ENCODE peak calls at places on chromosomes 7 and 10, in ten cellular contexts. I, W, K, L, G, Z, V, P, O and E are unnamed samples.

GRCh38 chr7:112937651-112938390 is 147.6 kb upstream of the TMEM168 start:
- DNase-seq in I (no peak), W (no peak), K (no peak), L (no peak), G (no peak), Z (no peak), V (peak; percentile 20), P (peak; percentile 63), O (no peak), E (no peak)

GRCh38 chr7:140281960-140282359 is 105.2 kb upstream of the KDM7A start:
- DNase-seq in I (no peak), W (no peak), K (no peak), L (no peak), G (no peak), Z (no peak), V (no peak), P (no peak), O (no peak), E (no peak)

GRCh38 chr7:76225379-76225778 is 23.7 kb downstream of the SRRM3 start:
- DNase-seq in I (no peak), W (no peak), K (no peak), L (no peak), G (peak; percentile 3), Z (peak; percentile 50), V (peak; percentile 66), P (peak; percentile 45), O (no peak), E (no peak)

GRCh38 chr7:84497873-84498272 is 303.3 kb upstream of the SEMA3A start:
- DNase-seq in I (no peak), W (no peak), K (no peak), L (no peak), G (no peak), Z (no peak), V (no peak), P (no peak), O (no peak), E (no peak)

GRCh38 chr7:155992107-155992506 is 179.8 kb upstream of the SHH start:
- DNase-seq in I (no peak), W (no peak), K (no peak), L (no peak), G (no peak), Z (no peak), V (no peak), P (no peak), O (no peak), E (no peak)

GRCh38 chr10:85646312-85646711 is 720.3 kb downstream of the GRID1 start:
- DNase-seq in I (no peak), W (no peak), K (peak; percentile 44), L (no peak), G (no peak), Z (no peak), V (no peak), P (peak; percentile 6), O (no peak), E (no peak)

GRCh38 chr10:62594093-62594520 is 210.4 kb upstream of the ADO start:
- DNase-seq in I (peak; percentile 17), W (no peak), K (no peak), L (peak; percentile 31), G (no peak), Z (peak; percentile 80), V (peak; percentile 73), P (peak; percentile 69), O (peak; percentile 47), E (peak; percentile 57)

GRCh38 chr7:4931932-4932331 is 27.1 kb downstream of the MMD2 start:
- DNase-seq in I (peak; percentile 24), W (peak; percentile 86), K (no peak), L (peak; percentile 72), G (no peak), Z (no peak), V (no peak), P (no peak), O (peak; percentile 50), E (peak; percentile 21)

GRCh38 chr7:102728-103127 is 89.6 kb upstream of the FAM20C start:
- DNase-seq in I (no peak), W (no peak), K (no peak), L (no peak), G (no peak), Z (peak; percentile 28), V (peak; percentile 43), P (no peak), O (no peak), E (no peak)

GRCh38 chr7:117220836-117221235 is 102.0 kb downstream of the WNT2 start:
- DNase-seq in I (no peak), W (no peak), K (no peak), L (no peak), G (no peak), Z (no peak), V (no peak), P (no peak), O (no peak), E (no peak)

GRCh38 chr7:155259791-155260497 is 37.7 kb upstream of the INSIG1 start:
- DNase-seq in I (no peak), W (no peak), K (no peak), L (no peak), G (no peak), Z (no peak), V (no peak), P (no peak), O (no peak), E (no peak)

GRCh38 chr7:144048648-144049047 is at the start of gene OR2A5:
- DNase-seq in I (no peak), W (no peak), K (no peak), L (no peak), G (no peak), Z (no peak), V (no peak), P (no peak), O (no peak), E (no peak)

GRCh38 chr10:61262486-61263261 is 190.5 kb downstream of the TMEM26 start:
- DNase-seq in I (no peak), W (no peak), K (peak; percentile 15), L (no peak), G (no peak), Z (no peak), V (peak; percentile 62), P (no peak), O (no peak), E (no peak)

GRCh38 chr10:21195149-21195731 is 298.1 kb upstream of the NEBL start:
- DNase-seq in I (no peak), W (no peak), K (no peak), L (no peak), G (no peak), Z (peak; percentile 33), V (no peak), P (no peak), O (no peak), E (peak; percentile 74)

GRCh38 chr10:126588024-126588423 is 82.5 kb downstream of the C10orf90 start:
- DNase-seq in I (no peak), W (no peak), K (no peak), L (no peak), G (no peak), Z (no peak), V (no peak), P (no peak), O (no peak), E (no peak)

GRCh38 chr7:477626-478220 is 41.9 kb downstream of the PDGFA start:
- DNase-seq in I (no peak), W (peak; percentile 45), K (no peak), L (no peak), G (no peak), Z (no peak), V (no peak), P (no peak), O (no peak), E (no peak)

GRCh38 chr7:11630355-11630754 is 201.6 kb downstream of the THSD7A start:
- DNase-seq in I (no peak), W (no peak), K (no peak), L (no peak), G (no peak), Z (no peak), V (no peak), P (no peak), O (no peak), E (no peak)

GRCh38 chr10:129971381-129972144 is 7.5 kb upstream of the EBF3 start:
- DNase-seq in I (no peak), W (peak; percentile 66), K (no peak), L (no peak), G (no peak), Z (no peak), V (peak; percentile 94), P (peak; percentile 65), O (peak; percentile 76), E (no peak)

GRCh38 chr7:73570521-73570920 is 7.9 kb downstream of the TBL2 start:
- DNase-seq in I (no peak), W (peak; percentile 70), K (no peak), L (no peak), G (no peak), Z (no peak), V (no peak), P (no peak), O (no peak), E (no peak)

GRCh38 chr7:1087952-1088920 is at the start of gene GPER1:
- DNase-seq in I (no peak), W (peak; percentile 86), K (no peak), L (no peak), G (no peak), Z (no peak), V (peak; percentile 88), P (peak; percentile 56), O (peak; percentile 67), E (peak; percentile 60)

GRCh38 chr10:42941245-42941644 is 135.6 kb upstream of the RET start:
- DNase-seq in I (no peak), W (peak; percentile 44), K (no peak), L (no peak), G (no peak), Z (no peak), V (no peak), P (no peak), O (peak; percentile 86), E (no peak)

GRCh38 chr10:104664205-104664604 is 23.1 kb downstream of the SORCS3 start:
- DNase-seq in I (no peak), W (no peak), K (peak; percentile 2), L (no peak), G (no peak), Z (no peak), V (no peak), P (no peak), O (no peak), E (no peak)

GRCh38 chr7:90190995-90191394 is 20.5 kb upstream of the STEAP2 start:
- DNase-seq in I (no peak), W (no peak), K (no peak), L (no peak), G (no peak), Z (no peak), V (no peak), P (no peak), O (no peak), E (no peak)

GRCh38 chr7:30752979-30753378 is 1.0 kb downstream of the INMT start:
- DNase-seq in I (no peak), W (peak; percentile 87), K (no peak), L (no peak), G (no peak), Z (no peak), V (peak; percentile 62), P (peak; percentile 85), O (no peak), E (peak; percentile 66)

GRCh38 chr7:28245108-28245868 is 64.7 kb upstream of the JAZF1 start:
- DNase-seq in I (no peak), W (no peak), K (no peak), L (no peak), G (no peak), Z (no peak), V (no peak), P (no peak), O (no peak), E (no peak)

GRCh38 chr7:23299770-23300300 is 696 bp downstream of the MALSU1 start:
- DNase-seq in I (no peak), W (no peak), K (no peak), L (no peak), G (no peak), Z (no peak), V (peak; percentile 34), P (peak; percentile 23), O (no peak), E (no peak)

GRCh38 chr10:13724484-13724883 is 137.7 kb downstream of the PRPF18 start:
- DNase-seq in I (no peak), W (no peak), K (no peak), L (no peak), G (no peak), Z (no peak), V (peak; percentile 53), P (no peak), O (no peak), E (no peak)

GRCh38 chr10:96395931-96396877 is 37.4 kb upstream of the OPALIN start:
- DNase-seq in I (peak; percentile 8), W (no peak), K (peak; percentile 57), L (no peak), G (peak; percentile 17), Z (peak; percentile 84), V (peak; percentile 91), P (peak; percentile 81), O (peak; percentile 66), E (peak; percentile 83)